ENCODE peak calls at places on chromosomes 1 and 21, in five cellular contexts. I is ovary; J is foreskin fibroblast; N is esophagus squamous epithelium; A is CD8-positive, alpha-beta T cell. E is an unnamed sample.
A peak's percentile ranks its signal among the peaks of the same experiment; 100 is the strongest.

GRCh38 chr1:21622466-21623315 is 46.5 kb downstream of the RAP1GAP start:
- DNase-seq in I (peak; percentile 72), J (peak; percentile 19), N (no peak), A (peak; percentile 28), E (no peak)

GRCh38 chr1:45394342-45394741 is 54.1 kb upstream of the MUTYH start:
- DNase-seq in I (no peak), J (no peak), N (no peak), A (no peak), E (peak; percentile 76)

GRCh38 chr1:46948629-46949282 is 7.5 kb upstream of the CYP4A11 start:
- DNase-seq in I (no peak), J (no peak), N (no peak), A (no peak), E (no peak)

GRCh38 chr1:183126528-183126927 is 59.5 kb upstream of the LAMC2 start:
- DNase-seq in I (no peak), J (peak; percentile 60), N (no peak), A (no peak), E (no peak)

GRCh38 chr1:178607718-178608408 is 95.0 kb downstream of the TEX35 start:
- DNase-seq in I (no peak), J (no peak), N (no peak), A (no peak), E (peak; percentile 56)

GRCh38 chr1:235485558-235485957 is 18.7 kb downstream of the B3GALNT2 start:
- DNase-seq in I (no peak), J (no peak), N (no peak), A (no peak), E (no peak)

GRCh38 chr1:162117039-162117816 is 47.7 kb downstream of the NOS1AP start:
- DNase-seq in I (no peak), J (no peak), N (no peak), A (no peak), E (no peak)

GRCh38 chr1:81165963-81166362 is 634.8 kb upstream of the ADGRL2 start:
- DNase-seq in I (no peak), J (peak; percentile 36), N (no peak), A (no peak), E (no peak)

GRCh38 chr1:16178596-16179497 is 23.0 kb upstream of the EPHA2 start:
- DNase-seq in I (no peak), J (no peak), N (no peak), A (no peak), E (no peak)

GRCh38 chr21:38980416-38981319 is 174.9 kb downstream of the ETS2 start:
- DNase-seq in I (no peak), J (no peak), N (no peak), A (no peak), E (no peak)

GRCh38 chr1:91746728-91747338 is 139.1 kb downstream of the TGFBR3 start:
- DNase-seq in I (no peak), J (no peak), N (no peak), A (no peak), E (no peak)

GRCh38 chr1:100152271-100152670 is 19.3 kb downstream of the TRMT13 start:
- DNase-seq in I (no peak), J (no peak), N (no peak), A (no peak), E (no peak)

GRCh38 chr1:92913093-92913819 is 48.0 kb downstream of the DIPK1A start:
- DNase-seq in I (no peak), J (no peak), N (no peak), A (no peak), E (no peak)

GRCh38 chr21:31342328-31342727 is 1.7 kb downstream of the TIAM1 start:
- DNase-seq in I (no peak), J (no peak), N (no peak), A (no peak), E (no peak)

GRCh38 chr1:60280764-60281278 is 207.3 kb upstream of the C1orf87 start:
- DNase-seq in I (no peak), J (no peak), N (no peak), A (no peak), E (no peak)

GRCh38 chr1:185156321-185156853 is 366 bp downstream of the TRMT1L start:
- DNase-seq in I (no peak), J (no peak), N (no peak), A (peak; percentile 30), E (no peak)

GRCh38 chr1:33234588-33234990 is 21.7 kb upstream of the ZNF362 start:
- DNase-seq in I (no peak), J (no peak), N (no peak), A (no peak), E (no peak)

GRCh38 chr1:35449334-35450008 is 107.7 kb downstream of the KIAA0319L start:
- DNase-seq in I (no peak), J (peak; percentile 97), N (no peak), A (no peak), E (no peak)

GRCh38 chr1:26353976-26354820 is at the start of gene CRYBG2:
- DNase-seq in I (no peak), J (no peak), N (no peak), A (no peak), E (no peak)

DNA sequence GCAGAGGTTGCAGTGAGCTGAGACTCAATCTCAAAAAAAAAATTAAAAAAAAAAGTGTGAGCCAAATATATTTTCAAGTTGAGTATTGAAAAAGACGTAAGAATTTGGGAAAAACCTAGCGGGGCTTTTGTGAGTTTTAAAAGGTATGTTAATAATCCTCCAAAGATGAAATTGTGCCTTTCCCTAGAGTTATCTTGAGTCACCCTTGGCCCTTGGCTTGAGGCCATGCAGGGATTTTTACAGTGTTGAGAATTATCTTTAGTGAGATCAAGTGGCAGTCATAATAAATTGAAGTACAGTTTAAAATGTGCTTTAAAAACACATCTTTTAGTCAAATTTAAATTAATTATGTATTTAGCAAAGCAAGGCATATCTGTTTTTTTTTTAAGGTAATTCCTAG is 32.7 kb downstream of the PPP2R5A start:
- DNase-seq in I (no peak), J (no peak), N (no peak), A (no peak), E (no peak)
- TF ChIP-seq CTCF in I (no peak), J (no peak), N (no peak), A (no peak), E (no peak)

DNA sequence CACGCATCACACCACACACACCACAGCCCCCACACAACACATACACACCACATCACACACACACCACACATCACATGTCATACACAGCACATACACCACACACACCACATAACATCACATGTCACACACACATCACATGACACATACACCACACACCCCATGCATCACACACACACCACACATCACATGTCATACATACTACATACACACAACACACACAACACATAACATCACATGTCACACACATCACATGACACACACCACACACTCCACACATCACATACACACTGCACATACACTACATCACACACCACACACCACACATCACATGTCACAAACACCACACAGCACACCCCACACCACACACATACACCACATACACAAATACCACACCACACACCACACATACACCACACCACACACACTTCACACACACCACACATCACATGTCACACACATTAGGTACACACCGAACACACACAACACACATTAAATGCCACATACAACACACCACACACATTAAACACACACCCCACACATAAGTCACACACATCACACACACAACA is 1.8 kb downstream of the LYPD8 start:
- DNase-seq in I (no peak), J (no peak), N (no peak), A (no peak), E (no peak)
- H3K4me3 ChIP-seq in I (no peak overlapping the region), J (no peak overlapping the region), N (no peak overlapping the region), A (no peak overlapping the region), E (no peak overlapping the region)

GRCh38 chr1:43666608-43667007 is 16.7 kb downstream of the KDM4A start:
- DNase-seq in I (no peak), J (peak; percentile 36), N (no peak), A (no peak), E (no peak)
- TF ChIP-seq CTCF in I (no peak), J (no peak), N (no peak), A (no peak), E (no peak)

GRCh38 chr1:203477748-203478147 is 2.1 kb downstream of the PRELP start:
- DNase-seq in I (no peak), J (no peak), N (no peak), A (no peak), E (no peak)

GRCh38 chr1:203476223-203476622 is 617 bp downstream of the PRELP start:
- DNase-seq in I (peak; percentile 40), J (peak; percentile 15), N (no peak), A (no peak), E (no peak)

GRCh38 chr1:203473281-203473680 is 2.3 kb upstream of the PRELP start:
- DNase-seq in I (peak; percentile 56), J (no peak), N (no peak), A (no peak), E (no peak)

GRCh38 chr1:203473781-203474305 is 1.8 kb upstream of the PRELP start:
- DNase-seq in I (peak; percentile 39), J (no peak), N (no peak), A (no peak), E (no peak)

GRCh38 chr1:203475012-203475981 is at the start of gene PRELP:
- DNase-seq in I (peak; percentile 70), J (peak; percentile 69), N (no peak), A (no peak), E (no peak)
- H3K4me3 ChIP-seq in I (peak within 1 kb of the TSS; percentile 62), J (peak within 1 kb of the TSS; percentile 64), N (peak within 1 kb of the TSS; percentile 16), A (no peak within 1 kb of the TSS), E (no peak within 1 kb of the TSS)